ENCODE peak calls at places on chromosome 12, in four cellular contexts. One of them, this sample, is unnamed.

GRCh38 chr12:48194780-48195179 is 8.3 kb downstream of the OR10AD1 start:
- DNase-seq in body of pancreas: no peak
- DNase-seq in GM03348: no peak
- DNase-seq in NCI-H1092: no peak
- DNase-seq in this sample: no peak

GRCh38 chr12:65014504-65015271 is 106.4 kb downstream of the WIF1 start:
- DNase-seq in body of pancreas: no peak
- DNase-seq in GM03348: no peak
- DNase-seq in NCI-H1092: no peak
- DNase-seq in this sample: no peak

GRCh38 chr12:102483466-102483865 is 3.1 kb upstream of the IGF1 start:
- DNase-seq in body of pancreas: no peak
- DNase-seq in GM03348: no peak
- DNase-seq in NCI-H1092: no peak
- DNase-seq in this sample: no peak

GRCh38 chr12:13167226-13167625 is 29.3 kb upstream of the EMP1 start:
- DNase-seq in body of pancreas: no peak
- DNase-seq in GM03348: no peak
- DNase-seq in NCI-H1092: no peak
- DNase-seq in this sample: no peak

GRCh38 chr12:89574736-89575208 is 48.9 kb upstream of the POC1B start:
- DNase-seq in body of pancreas: peak; percentile 3
- DNase-seq in GM03348: peak; percentile 44
- DNase-seq in NCI-H1092: no peak
- DNase-seq in this sample: peak; percentile 15

GRCh38 chr12:63805704-63806672 is 26.3 kb downstream of the RXYLT1 start:
- DNase-seq in body of pancreas: peak; percentile 69
- DNase-seq in GM03348: no peak
- DNase-seq in NCI-H1092: peak; percentile 74
- DNase-seq in this sample: no peak

GRCh38 chr12:6341439-6342139 is at the start of gene TNFRSF1A:
- DNase-seq in body of pancreas: peak; percentile 87
- DNase-seq in GM03348: peak; percentile 91
- DNase-seq in NCI-H1092: no peak
- DNase-seq in this sample: peak; percentile 82

GRCh38 chr12:82838827-82839226 is 152.1 kb downstream of the TMTC2 start:
- DNase-seq in body of pancreas: no peak
- DNase-seq in GM03348: no peak
- DNase-seq in NCI-H1092: no peak
- DNase-seq in this sample: no peak

GRCh38 chr12:123397400-123397799 is 13.5 kb downstream of the KMT5A start:
- DNase-seq in body of pancreas: no peak
- DNase-seq in GM03348: peak; percentile 41
- DNase-seq in NCI-H1092: no peak
- DNase-seq in this sample: peak; percentile 46

GRCh38 chr12:27843714-27844245 is 63.7 kb upstream of the MANSC4 start:
- DNase-seq in body of pancreas: no peak
- DNase-seq in GM03348: peak; percentile 67
- DNase-seq in NCI-H1092: no peak
- DNase-seq in this sample: no peak

GRCh38 chr12:109695961-109696461 is 17.6 kb upstream of the FAM222A start:
- DNase-seq in body of pancreas: no peak
- DNase-seq in GM03348: no peak
- DNase-seq in NCI-H1092: no peak
- DNase-seq in this sample: no peak

GRCh38 chr12:107236824-107237467 is 143.6 kb upstream of the CRY1 start:
- DNase-seq in body of pancreas: no peak
- DNase-seq in GM03348: no peak
- DNase-seq in NCI-H1092: no peak
- DNase-seq in this sample: peak; percentile 21

GRCh38 chr12:43338848-43339526 is 213.0 kb downstream of the ADAMTS20 start:
- DNase-seq in body of pancreas: peak; percentile 8
- DNase-seq in GM03348: peak; percentile 51
- DNase-seq in NCI-H1092: no peak
- DNase-seq in this sample: peak; percentile 54

GRCh38 chr12:27193106-27193505 is 51.0 kb upstream of the STK38L start:
- DNase-seq in body of pancreas: peak; percentile 39
- DNase-seq in GM03348: no peak
- DNase-seq in NCI-H1092: no peak
- DNase-seq in this sample: no peak

GRCh38 chr12:73798523-73798922 is 739.1 kb upstream of the ATXN7L3B start:
- DNase-seq in body of pancreas: no peak
- DNase-seq in GM03348: no peak
- DNase-seq in NCI-H1092: no peak
- DNase-seq in this sample: no peak

GRCh38 chr12:2291182-2291832 is 238.5 kb downstream of the CACNA1C start:
- DNase-seq in body of pancreas: peak; percentile 25
- DNase-seq in GM03348: peak; percentile 50
- DNase-seq in NCI-H1092: no peak
- DNase-seq in this sample: no peak

GRCh38 chr12:110590806-110591326 is 7.7 kb upstream of the PPTC7 start:
- DNase-seq in body of pancreas: no peak
- DNase-seq in GM03348: peak; percentile 30
- DNase-seq in NCI-H1092: no peak
- DNase-seq in this sample: peak; percentile 57

GRCh38 chr12:124190301-124191023 is 104.4 kb upstream of the RFLNA start:
- DNase-seq in body of pancreas: no peak
- DNase-seq in GM03348: no peak
- DNase-seq in NCI-H1092: no peak
- DNase-seq in this sample: no peak

GRCh38 chr12:69024907-69025306 is 91.9 kb upstream of the CPM start:
- DNase-seq in body of pancreas: no peak
- DNase-seq in GM03348: peak; percentile 28
- DNase-seq in NCI-H1092: no peak
- DNase-seq in this sample: no peak

This sample was measured in AG08396.